ENCODE peak calls at places on chromosomes 7 and 10, in seven cellular contexts. One of them, this sample, is unnamed.

GRCh38 chr7:10121641-10122040 is 852.0 kb upstream of the PHF14 start:
- DNase-seq in progenitor cell of endocrine pancreas: no peak
- DNase-seq in ascending aorta: no peak
- DNase-seq in dorsolateral prefrontal cortex: no peak
- DNase-seq in breast epithelium: no peak
- DNase-seq in upper lobe of left lung: no peak
- DNase-seq in fibroblast of the aortic adventitia: no peak
- DNase-seq in this sample: no peak

GRCh38 chr10:11011966-11012365 is 5.7 kb upstream of the CELF2 start:
- DNase-seq in progenitor cell of endocrine pancreas: no peak
- DNase-seq in ascending aorta: no peak
- DNase-seq in dorsolateral prefrontal cortex: no peak
- DNase-seq in breast epithelium: no peak
- DNase-seq in upper lobe of left lung: no peak
- DNase-seq in fibroblast of the aortic adventitia: no peak
- DNase-seq in this sample: no peak

GRCh38 chr7:85165263-85165662 is 21.6 kb downstream of the SEMA3D start:
- DNase-seq in progenitor cell of endocrine pancreas: no peak
- DNase-seq in ascending aorta: no peak
- DNase-seq in dorsolateral prefrontal cortex: no peak
- DNase-seq in breast epithelium: no peak
- DNase-seq in upper lobe of left lung: no peak
- DNase-seq in fibroblast of the aortic adventitia: no peak
- DNase-seq in this sample: no peak

GRCh38 chr10:70905071-70906021 is 17.0 kb upstream of the PCBD1 start:
- DNase-seq in progenitor cell of endocrine pancreas: no peak
- DNase-seq in ascending aorta: no peak
- DNase-seq in dorsolateral prefrontal cortex: peak; percentile 39
- DNase-seq in breast epithelium: no peak
- DNase-seq in upper lobe of left lung: peak; percentile 12
- DNase-seq in fibroblast of the aortic adventitia: no peak
- DNase-seq in this sample: no peak

GRCh38 chr10:90930971-90931841 is 10.3 kb upstream of the ANKRD1 start:
- DNase-seq in progenitor cell of endocrine pancreas: no peak
- DNase-seq in ascending aorta: peak; percentile 83
- DNase-seq in dorsolateral prefrontal cortex: no peak
- DNase-seq in breast epithelium: peak; percentile 70
- DNase-seq in upper lobe of left lung: peak; percentile 39
- DNase-seq in fibroblast of the aortic adventitia: peak; percentile 98
- DNase-seq in this sample: no peak

GRCh38 chr7:29825750-29826529 is 19.6 kb downstream of the WIPF3 start:
- DNase-seq in progenitor cell of endocrine pancreas: no peak
- DNase-seq in ascending aorta: no peak
- DNase-seq in dorsolateral prefrontal cortex: no peak
- DNase-seq in breast epithelium: no peak
- DNase-seq in upper lobe of left lung: no peak
- DNase-seq in fibroblast of the aortic adventitia: no peak
- DNase-seq in this sample: no peak

GRCh38 chr7:133936074-133936473 is 191.1 kb upstream of the LRGUK start:
- DNase-seq in progenitor cell of endocrine pancreas: no peak
- DNase-seq in ascending aorta: no peak
- DNase-seq in dorsolateral prefrontal cortex: no peak
- DNase-seq in breast epithelium: no peak
- DNase-seq in upper lobe of left lung: no peak
- DNase-seq in fibroblast of the aortic adventitia: peak; percentile 67
- DNase-seq in this sample: no peak

GRCh38 chr10:514137-514671 is 175.3 kb downstream of the DIP2C start:
- DNase-seq in progenitor cell of endocrine pancreas: peak; percentile 53
- DNase-seq in ascending aorta: peak; percentile 65
- DNase-seq in dorsolateral prefrontal cortex: peak; percentile 78
- DNase-seq in breast epithelium: no peak
- DNase-seq in upper lobe of left lung: peak; percentile 75
- DNase-seq in fibroblast of the aortic adventitia: no peak
- DNase-seq in this sample: no peak

GRCh38 chr7:106911959-106912358 is 46.9 kb downstream of the PIK3CG start:
- DNase-seq in progenitor cell of endocrine pancreas: no peak
- DNase-seq in ascending aorta: no peak
- DNase-seq in dorsolateral prefrontal cortex: no peak
- DNase-seq in breast epithelium: no peak
- DNase-seq in upper lobe of left lung: no peak
- DNase-seq in fibroblast of the aortic adventitia: no peak
- DNase-seq in this sample: no peak

GRCh38 chr7:128135275-128136214 is 104.3 kb upstream of the LRRC4 start:
- DNase-seq in progenitor cell of endocrine pancreas: peak; percentile 62
- DNase-seq in ascending aorta: peak; percentile 78
- DNase-seq in dorsolateral prefrontal cortex: no peak
- DNase-seq in breast epithelium: no peak
- DNase-seq in upper lobe of left lung: peak; percentile 42
- DNase-seq in fibroblast of the aortic adventitia: peak; percentile 48
- DNase-seq in this sample: peak; percentile 90

GRCh38 chr7:37081436-37081835 is 357.1 kb upstream of the AOAH start:
- DNase-seq in progenitor cell of endocrine pancreas: no peak
- DNase-seq in ascending aorta: no peak
- DNase-seq in dorsolateral prefrontal cortex: no peak
- DNase-seq in breast epithelium: no peak
- DNase-seq in upper lobe of left lung: peak; percentile 30
- DNase-seq in fibroblast of the aortic adventitia: no peak
- DNase-seq in this sample: no peak

GRCh38 chr7:158827411-158828342 is 1.6 kb downstream of the ESYT2 start:
- DNase-seq in progenitor cell of endocrine pancreas: no peak
- DNase-seq in ascending aorta: no peak
- DNase-seq in dorsolateral prefrontal cortex: no peak
- DNase-seq in breast epithelium: no peak
- DNase-seq in upper lobe of left lung: no peak
- DNase-seq in fibroblast of the aortic adventitia: peak; percentile 55
- DNase-seq in this sample: peak; percentile 45

GRCh38 chr7:100190059-100190711 is 12.5 kb downstream of the STAG3 start:
- DNase-seq in progenitor cell of endocrine pancreas: no peak
- DNase-seq in ascending aorta: no peak
- DNase-seq in dorsolateral prefrontal cortex: no peak
- DNase-seq in breast epithelium: no peak
- DNase-seq in upper lobe of left lung: no peak
- DNase-seq in fibroblast of the aortic adventitia: peak; percentile 80
- DNase-seq in this sample: peak; percentile 30

GRCh38 chr10:52442576-52442975 is 128.5 kb downstream of the DKK1 start:
- DNase-seq in progenitor cell of endocrine pancreas: no peak
- DNase-seq in ascending aorta: no peak
- DNase-seq in dorsolateral prefrontal cortex: no peak
- DNase-seq in breast epithelium: no peak
- DNase-seq in upper lobe of left lung: no peak
- DNase-seq in fibroblast of the aortic adventitia: peak; percentile 76
- DNase-seq in this sample: no peak

GRCh38 chr10:76141376-76141775 is 710.0 kb downstream of the LRMDA start:
- DNase-seq in progenitor cell of endocrine pancreas: no peak
- DNase-seq in ascending aorta: no peak
- DNase-seq in dorsolateral prefrontal cortex: no peak
- DNase-seq in breast epithelium: no peak
- DNase-seq in upper lobe of left lung: no peak
- DNase-seq in fibroblast of the aortic adventitia: no peak
- DNase-seq in this sample: no peak

GRCh38 chr10:69515699-69516547 is 57.3 kb downstream of the NEUROG3 start:
- DNase-seq in progenitor cell of endocrine pancreas: peak; percentile 68
- DNase-seq in ascending aorta: peak; percentile 76
- DNase-seq in dorsolateral prefrontal cortex: peak; percentile 75
- DNase-seq in breast epithelium: no peak
- DNase-seq in upper lobe of left lung: peak; percentile 66
- DNase-seq in fibroblast of the aortic adventitia: peak; percentile 67
- DNase-seq in this sample: peak; percentile 84

GRCh38 chr10:69516548-69517195 is 56.5 kb downstream of the NEUROG3 start:
- DNase-seq in progenitor cell of endocrine pancreas: no peak
- DNase-seq in ascending aorta: no peak
- DNase-seq in dorsolateral prefrontal cortex: peak; percentile 12
- DNase-seq in breast epithelium: no peak
- DNase-seq in upper lobe of left lung: no peak
- DNase-seq in fibroblast of the aortic adventitia: no peak
- DNase-seq in this sample: no peak

GRCh38 chr10:69517271-69517848 is 55.9 kb downstream of the NEUROG3 start:
- DNase-seq in progenitor cell of endocrine pancreas: no peak
- DNase-seq in ascending aorta: no peak
- DNase-seq in dorsolateral prefrontal cortex: no peak
- DNase-seq in breast epithelium: no peak
- DNase-seq in upper lobe of left lung: no peak
- DNase-seq in fibroblast of the aortic adventitia: no peak
- DNase-seq in this sample: no peak

GRCh38 chr10:69512901-69513300 is 60.3 kb downstream of the NEUROG3 start:
- DNase-seq in progenitor cell of endocrine pancreas: no peak
- DNase-seq in ascending aorta: no peak
- DNase-seq in dorsolateral prefrontal cortex: no peak
- DNase-seq in breast epithelium: no peak
- DNase-seq in upper lobe of left lung: no peak
- DNase-seq in fibroblast of the aortic adventitia: peak; percentile 17
- DNase-seq in this sample: no peak

GRCh38 chr10:69513617-69514016 is 59.6 kb downstream of the NEUROG3 start:
- DNase-seq in progenitor cell of endocrine pancreas: no peak
- DNase-seq in ascending aorta: no peak
- DNase-seq in dorsolateral prefrontal cortex: no peak
- DNase-seq in breast epithelium: no peak
- DNase-seq in upper lobe of left lung: no peak
- DNase-seq in fibroblast of the aortic adventitia: no peak
- DNase-seq in this sample: no peak
- TF ChIP-seq CTCF in progenitor cell of endocrine pancreas: no peak
- TF ChIP-seq CTCF in ascending aorta: no peak
- TF ChIP-seq CTCF in dorsolateral prefrontal cortex: no peak
- TF ChIP-seq CTCF in breast epithelium: no peak
- TF ChIP-seq CTCF in upper lobe of left lung: no peak
- TF ChIP-seq CTCF in fibroblast of the aortic adventitia: no peak
- TF ChIP-seq CTCF in this sample: no peak

GRCh38 chr7:138226001-138226476 is 149.8 kb downstream of the AKR1D1 start:
- DNase-seq in progenitor cell of endocrine pancreas: no peak
- DNase-seq in ascending aorta: no peak
- DNase-seq in dorsolateral prefrontal cortex: no peak
- DNase-seq in breast epithelium: no peak
- DNase-seq in upper lobe of left lung: peak; percentile 22
- DNase-seq in fibroblast of the aortic adventitia: peak; percentile 14
- DNase-seq in this sample: no peak

GRCh38 chr7:138226851-138227250 is 150.6 kb downstream of the AKR1D1 start:
- DNase-seq in progenitor cell of endocrine pancreas: no peak
- DNase-seq in ascending aorta: no peak
- DNase-seq in dorsolateral prefrontal cortex: no peak
- DNase-seq in breast epithelium: no peak
- DNase-seq in upper lobe of left lung: no peak
- DNase-seq in fibroblast of the aortic adventitia: no peak
- DNase-seq in this sample: no peak

GRCh38 chr7:138223402-138223872 is 147.2 kb downstream of the AKR1D1 start:
- DNase-seq in progenitor cell of endocrine pancreas: no peak
- DNase-seq in ascending aorta: no peak
- DNase-seq in dorsolateral prefrontal cortex: no peak
- DNase-seq in breast epithelium: no peak
- DNase-seq in upper lobe of left lung: no peak
- DNase-seq in fibroblast of the aortic adventitia: no peak
- DNase-seq in this sample: no peak

GRCh38 chr7:138228764-138229163 is 152.5 kb downstream of the AKR1D1 start:
- DNase-seq in progenitor cell of endocrine pancreas: no peak
- DNase-seq in ascending aorta: no peak
- DNase-seq in dorsolateral prefrontal cortex: no peak
- DNase-seq in breast epithelium: no peak
- DNase-seq in upper lobe of left lung: no peak
- DNase-seq in fibroblast of the aortic adventitia: no peak
- DNase-seq in this sample: no peak

DNA sequence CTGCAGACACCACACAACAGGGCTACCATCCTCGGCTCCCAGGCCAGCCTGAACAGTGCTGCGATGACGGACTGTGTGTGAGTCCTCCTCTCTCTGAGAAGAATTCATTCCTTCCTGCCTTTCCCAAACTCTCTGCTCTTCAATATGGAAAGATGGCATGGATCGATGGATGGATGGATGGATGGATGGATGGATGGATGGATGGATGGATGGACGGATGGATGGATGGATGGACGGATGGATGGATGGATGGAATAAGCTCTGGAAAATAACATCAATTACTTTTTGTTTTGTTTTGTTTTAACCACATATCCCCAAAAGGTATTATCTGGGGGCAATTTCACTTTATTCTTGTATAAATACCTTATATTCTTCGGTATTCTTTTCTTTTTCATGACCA is 151.9 kb downstream of the AKR1D1 start:
- DNase-seq in progenitor cell of endocrine pancreas: no peak
- DNase-seq in ascending aorta: no peak
- DNase-seq in dorsolateral prefrontal cortex: no peak
- DNase-seq in breast epithelium: no peak
- DNase-seq in upper lobe of left lung: no peak
- DNase-seq in fibroblast of the aortic adventitia: no peak
- DNase-seq in this sample: no peak
- TF ChIP-seq CTCF in progenitor cell of endocrine pancreas: no peak
- TF ChIP-seq CTCF in ascending aorta: no peak
- TF ChIP-seq CTCF in dorsolateral prefrontal cortex: no peak
- TF ChIP-seq CTCF in breast epithelium: no peak
- TF ChIP-seq CTCF in upper lobe of left lung: no peak
- TF ChIP-seq CTCF in fibroblast of the aortic adventitia: no peak
- TF ChIP-seq CTCF in this sample: no peak

DNA sequence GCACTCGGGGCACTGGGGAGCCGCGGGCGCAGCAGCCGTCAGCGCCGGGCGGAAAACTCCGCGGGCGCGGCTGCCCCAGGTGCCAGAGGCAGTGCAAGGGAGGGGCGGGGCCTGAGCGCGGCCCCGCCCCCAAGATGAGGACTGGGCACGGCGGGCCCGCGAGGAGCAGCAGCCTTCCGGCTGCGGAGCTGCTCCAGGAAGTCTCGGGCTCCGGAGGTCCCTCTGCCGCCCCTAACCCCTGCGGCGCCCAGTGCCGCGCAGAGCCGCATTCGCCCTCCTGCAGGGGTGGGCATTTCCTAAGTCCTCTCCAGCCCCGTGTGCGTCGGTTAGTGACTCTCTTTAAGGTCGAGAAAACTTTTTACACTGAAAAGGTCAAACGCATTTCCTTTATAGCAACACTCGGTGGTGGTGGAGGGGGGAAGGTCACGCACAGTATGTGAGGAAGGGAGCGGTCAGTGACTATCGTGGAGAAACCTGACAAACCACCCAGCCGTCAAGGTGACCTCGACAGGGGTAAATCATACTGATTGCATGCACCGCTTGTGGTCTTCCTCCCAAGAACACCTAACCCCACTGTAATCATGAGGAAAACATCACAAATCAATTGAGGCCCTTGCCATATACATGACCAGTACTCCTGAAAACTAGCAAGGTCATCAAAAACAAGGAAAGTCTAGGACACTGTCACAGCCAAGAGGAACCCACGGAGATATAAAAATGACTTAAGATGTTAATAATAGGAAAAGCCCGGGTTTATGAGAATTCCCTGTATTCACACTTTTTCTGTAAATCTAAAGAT is at the start of gene ANXA11:
- DNase-seq in progenitor cell of endocrine pancreas: peak; percentile 70
- DNase-seq in ascending aorta: peak; percentile 92
- DNase-seq in dorsolateral prefrontal cortex: peak; percentile 75
- DNase-seq in breast epithelium: peak; percentile 69
- DNase-seq in upper lobe of left lung: peak; percentile 92
- DNase-seq in fibroblast of the aortic adventitia: peak; percentile 66
- DNase-seq in this sample: peak; percentile 95
- TF ChIP-seq CTCF in progenitor cell of endocrine pancreas: no peak
- TF ChIP-seq CTCF in ascending aorta: no peak
- TF ChIP-seq CTCF in dorsolateral prefrontal cortex: no peak
- TF ChIP-seq CTCF in breast epithelium: no peak
- TF ChIP-seq CTCF in upper lobe of left lung: no peak
- TF ChIP-seq CTCF in fibroblast of the aortic adventitia: no peak
- TF ChIP-seq CTCF in this sample: no peak

DNA sequence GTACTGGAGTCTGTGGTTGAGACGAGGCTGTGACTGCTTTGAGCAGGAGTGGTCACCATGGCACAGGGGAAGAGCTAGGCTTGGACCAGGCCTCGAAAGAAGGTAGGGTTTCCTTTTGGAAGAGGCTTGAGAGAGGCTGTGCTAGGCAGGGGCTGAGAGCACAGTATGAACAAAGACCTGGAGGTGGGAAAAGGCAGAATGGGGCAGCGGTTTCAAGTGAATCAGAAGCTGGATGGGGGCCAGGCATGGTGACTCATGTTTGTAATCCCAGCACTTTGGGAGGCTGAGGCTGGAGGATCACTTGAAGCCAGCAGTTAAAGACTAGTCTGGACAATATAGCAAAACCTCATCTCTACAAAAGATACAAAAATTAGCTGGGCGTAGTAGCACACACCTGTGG is 65.9 kb downstream of the CLIP2 start:
- DNase-seq in progenitor cell of endocrine pancreas: no peak
- DNase-seq in ascending aorta: peak; percentile 73
- DNase-seq in dorsolateral prefrontal cortex: peak; percentile 72
- DNase-seq in breast epithelium: no peak
- DNase-seq in upper lobe of left lung: peak; percentile 29
- DNase-seq in fibroblast of the aortic adventitia: peak; percentile 85
- DNase-seq in this sample: no peak
- TF ChIP-seq CTCF in progenitor cell of endocrine pancreas: no peak
- TF ChIP-seq CTCF in ascending aorta: no peak
- TF ChIP-seq CTCF in dorsolateral prefrontal cortex: no peak
- TF ChIP-seq CTCF in breast epithelium: no peak
- TF ChIP-seq CTCF in upper lobe of left lung: no peak
- TF ChIP-seq CTCF in fibroblast of the aortic adventitia: no peak
- TF ChIP-seq CTCF in this sample: no peak